ENCODE peak calls at places on chromosomes 2 and 18, in four cellular contexts. One of them, this sample, is unnamed. For H3K4me1, the result is how much of the 10 kb centered on the place peaks cover.

GRCh38 chr2:239146011-239146641 is 254.7 kb downstream of the HDAC4 start:
- DNase-seq in hepatocyte: no peak
- DNase-seq in prostate gland: no peak
- DNase-seq in left ventricle myocardium inferior: no peak
- DNase-seq in this sample: peak

GRCh38 chr18:3619222-3619621 is 169.2 kb downstream of the TGIF1 start:
- DNase-seq in hepatocyte: no peak
- DNase-seq in prostate gland: no peak
- DNase-seq in left ventricle myocardium inferior: no peak
- DNase-seq in this sample: no peak

GRCh38 chr2:62573137-62573731 is 67.2 kb upstream of the TMEM17 start:
- DNase-seq in hepatocyte: no peak
- DNase-seq in prostate gland: no peak
- DNase-seq in left ventricle myocardium inferior: no peak
- DNase-seq in this sample: no peak

GRCh38 chr2:172693037-172693436 is 42.6 kb upstream of the RAPGEF4 start:
- DNase-seq in hepatocyte: peak
- DNase-seq in prostate gland: peak
- DNase-seq in left ventricle myocardium inferior: peak
- DNase-seq in this sample: peak

GRCh38 chr2:100984892-100985307 is 17.2 kb upstream of the RPL31 start:
- DNase-seq in hepatocyte: peak
- DNase-seq in prostate gland: peak
- DNase-seq in left ventricle myocardium inferior: peak
- DNase-seq in this sample: peak

GRCh38 chr18:54119524-54120019 is 104.9 kb downstream of the MBD2 start:
- DNase-seq in hepatocyte: peak
- DNase-seq in prostate gland: peak
- DNase-seq in left ventricle myocardium inferior: no peak
- DNase-seq in this sample: no peak

GRCh38 chr2:17871639-17872038 is 6.8 kb upstream of the KCNS3 start:
- DNase-seq in hepatocyte: no peak
- DNase-seq in prostate gland: no peak
- DNase-seq in left ventricle myocardium inferior: no peak
- DNase-seq in this sample: no peak

GRCh38 chr18:36066001-36066400 is 1.4 kb downstream of the RPRD1A start:
- DNase-seq in hepatocyte: no peak
- DNase-seq in prostate gland: no peak
- DNase-seq in left ventricle myocardium inferior: no peak
- DNase-seq in this sample: no peak

GRCh38 chr2:236501531-236501930 is 68.1 kb upstream of the ACKR3 start:
- DNase-seq in hepatocyte: no peak
- DNase-seq in prostate gland: no peak
- DNase-seq in left ventricle myocardium inferior: no peak
- DNase-seq in this sample: no peak

GRCh38 chr2:165587335-165587938 is 117.9 kb downstream of the CSRNP3 start:
- DNase-seq in hepatocyte: peak
- DNase-seq in prostate gland: no peak
- DNase-seq in left ventricle myocardium inferior: no peak
- DNase-seq in this sample: no peak

GRCh38 chr18:78984941-78985784 is 5.5 kb downstream of the SALL3 start:
- DNase-seq in hepatocyte: no peak
- DNase-seq in prostate gland: no peak
- DNase-seq in left ventricle myocardium inferior: no peak
- DNase-seq in this sample: peak

GRCh38 chr2:172445851-172446250 is 18.5 kb downstream of the ITGA6 start:
- DNase-seq in hepatocyte: no peak
- DNase-seq in prostate gland: peak
- DNase-seq in left ventricle myocardium inferior: no peak
- DNase-seq in this sample: no peak

GRCh38 chr2:147636888-147637270 is 207.9 kb upstream of the ACVR2A start:
- DNase-seq in hepatocyte: no peak
- DNase-seq in prostate gland: no peak
- DNase-seq in left ventricle myocardium inferior: no peak
- DNase-seq in this sample: no peak

GRCh38 chr2:44335806-44336538 is 25.3 kb downstream of the PREPL start:
- DNase-seq in hepatocyte: no peak
- DNase-seq in prostate gland: no peak
- DNase-seq in left ventricle myocardium inferior: no peak
- DNase-seq in this sample: no peak

GRCh38 chr2:205930209-205930608 is 155.8 kb downstream of the INO80D start:
- DNase-seq in hepatocyte: no peak
- DNase-seq in prostate gland: no peak
- DNase-seq in left ventricle myocardium inferior: no peak
- DNase-seq in this sample: no peak

GRCh38 chr18:13441731-13442130 is 223.2 kb downstream of the LDLRAD4 start:
- DNase-seq in hepatocyte: no peak
- DNase-seq in prostate gland: no peak
- DNase-seq in left ventricle myocardium inferior: no peak
- DNase-seq in this sample: no peak

GRCh38 chr2:15943378-15943851 is 3.1 kb downstream of the MYCN start:
- DNase-seq in hepatocyte: peak
- DNase-seq in prostate gland: no peak
- DNase-seq in left ventricle myocardium inferior: peak
- DNase-seq in this sample: no peak

GRCh38 chr18:62420513-62421209 is 95.6 kb downstream of the TNFRSF11A start:
- DNase-seq in hepatocyte: peak
- DNase-seq in prostate gland: peak
- DNase-seq in left ventricle myocardium inferior: no peak
- DNase-seq in this sample: no peak

GRCh38 chr2:108364676-108365297 is 13.0 kb upstream of the SULT1C4 start:
- DNase-seq in hepatocyte: no peak
- DNase-seq in prostate gland: no peak
- DNase-seq in left ventricle myocardium inferior: no peak
- DNase-seq in this sample: no peak

GRCh38 chr18:48539406-48540328 is 836 bp downstream of the CTIF start:
- DNase-seq in hepatocyte: peak
- DNase-seq in prostate gland: no peak
- DNase-seq in left ventricle myocardium inferior: peak
- DNase-seq in this sample: peak

GRCh38 chr2:112474844-112475486 is 7.0 kb upstream of the TTL start:
- DNase-seq in hepatocyte: no peak
- DNase-seq in prostate gland: no peak
- DNase-seq in left ventricle myocardium inferior: no peak
- DNase-seq in this sample: no peak

GRCh38 chr2:144996225-144996795 is 476.4 kb upstream of the ZEB2 start:
- DNase-seq in hepatocyte: no peak
- DNase-seq in prostate gland: no peak
- DNase-seq in left ventricle myocardium inferior: no peak
- DNase-seq in this sample: no peak

GRCh38 chr2:97995026-97995733 is 568 bp downstream of the TMEM131 start:
- DNase-seq in hepatocyte: peak
- DNase-seq in prostate gland: peak
- DNase-seq in left ventricle myocardium inferior: peak
- DNase-seq in this sample: peak

GRCh38 chr18:2881088-2881487 is 34.3 kb downstream of the EMILIN2 start:
- DNase-seq in hepatocyte: no peak
- DNase-seq in prostate gland: no peak
- DNase-seq in left ventricle myocardium inferior: no peak
- DNase-seq in this sample: no peak

GRCh38 chr2:165141601-165142000 is 62.2 kb downstream of the SCN3A start:
- DNase-seq in hepatocyte: no peak
- DNase-seq in prostate gland: no peak
- DNase-seq in left ventricle myocardium inferior: no peak
- DNase-seq in this sample: no peak

DNA sequence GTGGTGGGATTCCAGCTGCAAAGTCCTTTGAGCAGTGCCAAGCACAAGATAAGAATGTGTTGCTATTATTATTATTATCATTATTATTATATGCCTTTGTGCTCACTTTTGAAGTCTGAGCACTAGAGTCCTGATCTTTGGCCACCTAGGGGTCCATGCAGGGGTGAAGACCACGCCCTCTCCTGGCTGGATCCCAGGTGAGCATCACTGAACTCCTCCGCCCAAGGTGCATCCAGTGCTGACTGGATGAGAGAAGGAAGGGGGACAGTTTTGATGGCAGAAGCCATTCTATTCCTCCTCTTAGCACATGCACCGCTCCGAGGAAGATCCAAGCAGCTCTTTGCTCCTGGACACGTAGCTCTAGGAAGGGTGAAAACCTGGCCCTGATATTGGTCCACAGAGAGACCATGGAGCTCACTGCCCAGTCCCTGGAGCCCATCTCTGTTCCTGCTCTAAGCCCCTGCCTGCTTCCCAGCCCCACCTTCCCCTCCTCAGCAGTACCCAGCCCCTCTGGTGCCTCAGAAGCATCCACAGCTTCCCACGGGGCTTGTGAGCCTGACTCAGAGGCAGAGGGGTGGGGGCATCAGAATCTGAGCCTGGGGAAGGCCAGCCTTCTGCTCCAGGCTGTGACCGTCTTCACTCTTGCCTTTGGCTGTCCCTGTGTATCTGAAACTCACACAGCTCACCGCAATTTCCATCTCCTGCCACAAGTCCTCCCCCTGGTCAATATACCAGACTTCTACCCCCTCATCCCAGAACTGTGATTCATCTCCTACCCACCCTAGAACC is 45.4 kb downstream of the MCFD2 start:
- DNase-seq in hepatocyte: no peak
- DNase-seq in prostate gland: no peak
- DNase-seq in left ventricle myocardium inferior: no peak
- DNase-seq in this sample: no peak
- H3K4me1 ChIP-seq in hepatocyte: under half
- H3K4me1 ChIP-seq in prostate gland: under half
- H3K4me1 ChIP-seq in left ventricle myocardium inferior: half or more
- H3K4me1 ChIP-seq in this sample: under half

GRCh38 chr2:241110089-241110606 is 8.1 kb upstream of the MTERF4 start:
- DNase-seq in hepatocyte: no peak
- DNase-seq in prostate gland: no peak
- DNase-seq in left ventricle myocardium inferior: no peak
- DNase-seq in this sample: no peak

GRCh38 chr2:241110607-241111442 is 8.7 kb upstream of the MTERF4 start:
- DNase-seq in hepatocyte: no peak
- DNase-seq in prostate gland: no peak
- DNase-seq in left ventricle myocardium inferior: no peak
- DNase-seq in this sample: no peak

GRCh38 chr2:241111443-241111810 is 9.3 kb upstream of the MTERF4 start:
- DNase-seq in hepatocyte: no peak
- DNase-seq in prostate gland: no peak
- DNase-seq in left ventricle myocardium inferior: no peak
- DNase-seq in this sample: no peak

GRCh38 chr2:241108271-241109209 is 6.5 kb upstream of the MTERF4 start:
- DNase-seq in hepatocyte: no peak
- DNase-seq in prostate gland: no peak
- DNase-seq in left ventricle myocardium inferior: no peak
- DNase-seq in this sample: no peak

DNA sequence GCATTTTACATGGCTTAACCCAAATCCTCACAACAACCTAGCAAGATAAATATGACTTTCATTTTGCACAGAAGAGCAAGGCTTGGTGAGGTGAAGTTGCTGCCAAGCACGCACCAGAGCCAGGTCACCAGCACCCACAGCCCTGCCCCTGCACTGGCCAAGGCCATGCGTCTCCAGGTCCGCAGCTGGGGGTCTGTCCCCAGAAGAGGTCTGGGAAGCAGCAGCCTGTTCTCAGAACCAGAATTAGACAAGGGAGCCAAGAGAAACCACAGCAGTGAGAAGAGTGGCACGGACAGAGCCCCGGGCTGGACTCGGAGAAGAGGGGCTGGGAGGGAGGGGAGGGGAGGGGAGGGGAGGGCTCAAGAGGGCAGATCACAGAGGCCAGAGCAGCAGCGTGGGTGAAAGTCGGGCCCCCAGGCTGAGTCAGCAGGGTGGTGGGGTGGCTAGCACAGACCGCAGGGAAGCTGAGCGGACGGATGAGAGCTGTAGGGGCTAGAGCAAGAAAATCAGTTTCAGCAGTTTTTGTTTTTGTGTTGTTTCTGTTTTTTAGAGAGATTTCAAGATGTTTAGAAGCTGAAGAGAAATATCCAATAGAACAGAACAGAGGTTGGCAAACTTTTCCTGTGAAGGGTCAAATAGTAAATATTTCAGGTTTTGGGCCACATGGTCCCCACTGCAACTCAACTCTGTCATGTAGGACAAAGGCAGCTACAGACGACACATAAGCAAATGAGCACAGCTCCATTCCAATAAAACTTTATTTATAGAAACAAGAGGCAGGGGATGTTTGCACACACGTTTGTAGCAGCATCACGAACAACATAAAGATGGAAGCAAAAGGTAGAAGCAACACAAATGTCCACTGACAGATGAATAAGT is 7.4 kb upstream of the MTERF4 start:
- DNase-seq in hepatocyte: no peak
- DNase-seq in prostate gland: no peak
- DNase-seq in left ventricle myocardium inferior: no peak
- DNase-seq in this sample: peak
- H3K4me3 ChIP-seq in hepatocyte: no peak
- H3K4me3 ChIP-seq in prostate gland: no peak
- H3K4me3 ChIP-seq in left ventricle myocardium inferior: no peak
- H3K4me3 ChIP-seq in this sample: no peak

GRCh38 chr2:218276986-218277755 is 6.9 kb downstream of the PNKD start:
- DNase-seq in hepatocyte: no peak
- DNase-seq in prostate gland: no peak
- DNase-seq in left ventricle myocardium inferior: no peak
- DNase-seq in this sample: peak
- H3K4me1 ChIP-seq in hepatocyte: under half
- H3K4me1 ChIP-seq in prostate gland: under half
- H3K4me1 ChIP-seq in left ventricle myocardium inferior: half or more
- H3K4me1 ChIP-seq in this sample: under half

GRCh38 chr2:9102861-9103662 is 99.6 kb upstream of the MBOAT2 start:
- DNase-seq in hepatocyte: peak
- DNase-seq in prostate gland: no peak
- DNase-seq in left ventricle myocardium inferior: no peak
- DNase-seq in this sample: peak
- H3K4me3 ChIP-seq in hepatocyte: no peak
- H3K4me3 ChIP-seq in prostate gland: no peak
- H3K4me3 ChIP-seq in left ventricle myocardium inferior: no peak
- H3K4me3 ChIP-seq in this sample: no peak

DNA sequence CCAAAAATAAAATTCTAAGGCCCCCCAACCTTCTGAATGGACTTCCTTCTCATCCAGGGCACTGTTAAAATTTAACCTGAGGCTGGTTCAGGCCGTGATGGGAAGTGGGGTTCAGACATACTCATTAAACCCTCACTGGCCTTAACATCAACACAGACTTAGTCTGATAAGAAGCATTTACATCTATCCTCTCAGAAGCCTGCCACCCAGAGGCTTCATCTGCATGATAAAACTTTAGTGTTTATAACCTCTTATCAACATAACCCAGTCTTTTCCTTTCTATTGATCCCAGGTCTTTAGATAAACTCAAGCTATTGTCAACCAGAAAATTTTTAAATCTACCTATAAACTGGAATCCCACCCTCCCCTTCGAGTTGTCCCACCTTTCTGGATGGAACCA is 22.4 kb downstream of the ITSN2 start:
- DNase-seq in hepatocyte: peak
- DNase-seq in prostate gland: no peak
- DNase-seq in left ventricle myocardium inferior: no peak
- DNase-seq in this sample: no peak
- H3K4me1 ChIP-seq in hepatocyte: under half
- H3K4me1 ChIP-seq in prostate gland: under half
- H3K4me1 ChIP-seq in left ventricle myocardium inferior: half or more
- H3K4me1 ChIP-seq in this sample: under half

This sample was measured in mucosa of descending colon.